ENCODE peak calls at places on chromosomes 16 and 17, in six cellular contexts. Z is pancreas, V is psoas muscle, Q is tibial artery, P is vagina, B is AG10803. X is an unnamed sample.

GRCh38 chr16:88815227-88815626 is 3.5 kb upstream of the APRT start:
- DNase-seq in Z (no peak), V (no peak), Q (no peak), P (no peak), B (no peak), X (no peak)

GRCh38 chr16:3485097-3485470 is 10.2 kb downstream of the C16orf90 start:
- DNase-seq in Z (no peak), V (no peak), Q (no peak), P (no peak), B (no peak), X (no peak)

GRCh38 chr16:62077998-62078397 is 41.8 kb upstream of the CDH8 start:
- DNase-seq in Z (no peak), V (no peak), Q (no peak), P (no peak), B (peak; percentile 1), X (no peak)

GRCh38 chr16:4654387-4654901 is 29.8 kb downstream of the MGRN1 start:
- DNase-seq in Z (peak; percentile 49), V (no peak), Q (no peak), P (no peak), B (no peak), X (no peak)

GRCh38 chr17:63841350-63842172 is 924 bp downstream of the SMARCD2 start:
- DNase-seq in Z (peak; percentile 70), V (peak; percentile 58), Q (peak; percentile 72), P (no peak), B (peak; percentile 43), X (peak; percentile 44)

GRCh38 chr17:43536236-43537088 is 9.7 kb downstream of the ETV4 start:
- DNase-seq in Z (no peak), V (no peak), Q (no peak), P (no peak), B (peak; percentile 79), X (peak; percentile 57)

GRCh38 chr16:56842133-56842532 is 22.9 kb upstream of the SLC12A3 start:
- DNase-seq in Z (no peak), V (no peak), Q (no peak), P (no peak), B (no peak), X (no peak)

GRCh38 chr17:66678827-66679226 is 156.1 kb upstream of the CACNG5 start:
- DNase-seq in Z (no peak), V (no peak), Q (no peak), P (peak; percentile 22), B (no peak), X (no peak)

GRCh38 chr16:73173396-73173795 is 125.5 kb upstream of the ZFHX3 start:
- DNase-seq in Z (no peak), V (no peak), Q (peak; percentile 35), P (no peak), B (peak; percentile 25), X (peak; percentile 60)

GRCh38 chr17:39738568-39738901 is 797 bp downstream of the GRB7 start:
- DNase-seq in Z (peak; percentile 72), V (no peak), Q (no peak), P (no peak), B (no peak), X (no peak)

GRCh38 chr16:3902731-3903130 is 22.2 kb upstream of the CREBBP start:
- DNase-seq in Z (no peak), V (no peak), Q (no peak), P (no peak), B (no peak), X (no peak)

GRCh38 chr16:2468725-2469398 is 2.2 kb upstream of the NTN3 start:
- DNase-seq in Z (no peak), V (no peak), Q (no peak), P (no peak), B (no peak), X (no peak)

GRCh38 chr16:66250686-66251405 is 115.6 kb upstream of the CDH5 start:
- DNase-seq in Z (no peak), V (peak; percentile 81), Q (peak; percentile 87), P (no peak), B (peak; percentile 73), X (peak; percentile 60)

GRCh38 chr16:67013823-67014640 is 14.9 kb upstream of the CBFB start:
- DNase-seq in Z (peak; percentile 38), V (peak; percentile 85), Q (peak; percentile 73), P (no peak), B (peak; percentile 54), X (peak; percentile 73)

GRCh38 chr17:30375661-30376060 is 3.1 kb upstream of the CPD start:
- DNase-seq in Z (no peak), V (no peak), Q (no peak), P (no peak), B (no peak), X (no peak)

GRCh38 chr17:9512323-9513168 is 63.1 kb downstream of the STX8 start:
- DNase-seq in Z (no peak), V (no peak), Q (no peak), P (no peak), B (peak; percentile 41), X (peak; percentile 50)

GRCh38 chr17:31657876-31658275 is 201.2 kb downstream of the COPRS start:
- DNase-seq in Z (no peak), V (no peak), Q (no peak), P (no peak), B (no peak), X (no peak)

GRCh38 chr17:79556263-79556662 is 54.6 kb downstream of the RBFOX3 start:
- DNase-seq in Z (no peak), V (no peak), Q (no peak), P (no peak), B (no peak), X (no peak)

GRCh38 chr16:46908540-46909372 is 24.6 kb downstream of the GPT2 start:
- DNase-seq in Z (no peak), V (no peak), Q (peak; percentile 33), P (no peak), B (peak; percentile 54), X (peak; percentile 79)

GRCh38 chr17:27326585-27326984 is 32.7 kb downstream of the WSB1 start:
- DNase-seq in Z (no peak), V (no peak), Q (no peak), P (peak; percentile 5), B (no peak), X (no peak)

GRCh38 chr17:68498479-68499326 is 13.5 kb upstream of the PRKAR1A start:
- DNase-seq in Z (peak; percentile 34), V (no peak), Q (no peak), P (no peak), B (no peak), X (no peak)

GRCh38 chr17:68495081-68495480 is 17.1 kb upstream of the PRKAR1A start:
- DNase-seq in Z (no peak), V (no peak), Q (no peak), P (no peak), B (no peak), X (no peak)

GRCh38 chr17:68501074-68501473 is 11.2 kb upstream of the PRKAR1A start:
- DNase-seq in Z (no peak), V (no peak), Q (no peak), P (no peak), B (no peak), X (no peak)

GRCh38 chr17:68499587-68499986 is 12.6 kb upstream of the PRKAR1A start:
- DNase-seq in Z (no peak), V (no peak), Q (no peak), P (no peak), B (no peak), X (no peak)

DNA sequence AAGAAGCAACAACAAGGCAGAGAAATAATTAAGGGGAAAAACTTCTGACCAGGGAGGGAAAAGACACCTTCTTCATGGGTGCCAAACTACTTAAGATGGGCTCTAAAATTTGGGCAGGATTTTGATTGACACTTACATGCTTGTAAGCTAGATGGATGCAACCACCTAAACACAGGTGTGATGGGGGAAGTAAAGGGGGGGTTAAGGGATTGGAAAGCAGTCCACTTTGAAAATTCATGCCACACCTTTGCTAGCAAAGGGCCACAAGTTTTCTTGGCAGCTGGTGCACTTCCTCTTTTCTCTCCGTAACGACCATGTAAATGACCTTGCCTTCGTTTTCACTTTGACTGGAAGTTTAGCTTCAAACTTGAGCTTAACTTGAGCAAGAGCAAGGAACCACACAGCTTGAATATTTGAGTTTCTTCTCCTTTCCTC is 14.3 kb upstream of the PRKAR1A start:
- DNase-seq in Z (no peak), V (no peak), Q (no peak), P (no peak), B (no peak), X (no peak)
- H3K4me3 ChIP-seq in Z (no peak overlapping the region), V (no peak overlapping the region), Q (no peak overlapping the region), P (no peak overlapping the region), B (no peak overlapping the region), X (no peak overlapping the region)

GRCh38 chr16:90046971-90047713 is 27.9 kb upstream of the DBNDD1 start:
- DNase-seq in Z (peak; percentile 78), V (peak; percentile 60), Q (peak; percentile 60), P (no peak), B (peak; percentile 34), X (peak; percentile 73)
- TF ChIP-seq CTCF in Z (no peak), V (no peak), Q (no peak), P (no peak), B (no peak), X (no peak)

GRCh38 chr16:68644715-68645493 is at the start of gene CDH3:
- DNase-seq in Z (peak; percentile 54), V (no peak), Q (no peak), P (no peak), B (no peak), X (peak; percentile 33)
- H3K4me3 ChIP-seq in Z (peak within 1 kb of the TSS; percentile 55), V (no peak within 1 kb of the TSS), Q (peak within 1 kb of the TSS; percentile 3), P (peak within 1 kb of the TSS; percentile 42), B (no peak within 1 kb of the TSS), X (peak within 1 kb of the TSS; percentile 31)

DNA sequence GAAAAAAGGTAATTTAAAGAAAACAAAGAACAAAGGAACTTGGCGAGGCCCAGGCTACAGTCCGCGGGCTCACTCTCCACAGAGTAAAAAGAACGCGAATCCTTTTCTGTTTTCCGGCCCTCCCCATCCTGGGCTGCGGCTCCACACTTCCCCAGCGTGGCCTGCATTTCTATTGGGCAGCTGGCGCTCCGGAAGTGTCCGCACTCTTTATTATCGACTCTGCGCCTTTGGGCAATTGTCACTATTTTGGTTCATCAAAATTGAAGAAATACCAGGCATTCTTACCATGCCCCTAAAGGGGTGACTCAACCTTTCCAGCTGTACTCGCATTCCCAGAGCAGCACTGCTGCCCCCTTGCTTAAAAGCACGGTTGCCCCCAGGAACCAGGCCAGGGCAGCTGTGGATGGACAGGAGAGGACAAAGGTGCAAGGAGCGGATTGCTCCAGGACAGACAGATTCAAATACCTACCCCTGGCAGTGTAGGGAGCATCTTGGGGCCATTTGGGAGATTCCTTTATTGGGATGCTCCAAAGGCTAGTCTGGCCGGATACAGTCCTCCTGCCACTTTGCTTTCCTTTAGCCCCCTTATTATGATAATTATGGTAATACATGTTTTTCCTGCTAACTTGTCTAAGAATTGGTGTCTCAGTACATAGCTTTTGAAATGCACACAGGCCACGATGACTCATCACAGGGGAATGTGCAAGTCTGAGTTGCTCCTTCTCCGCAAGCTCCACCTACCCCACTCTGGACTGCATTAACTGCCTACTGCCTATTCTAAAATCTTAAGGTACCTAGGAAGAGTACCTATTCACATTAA is 985 bp upstream of the SLFN12 start:
- DNase-seq in Z (peak; percentile 79), V (peak; percentile 67), Q (peak; percentile 79), P (no peak), B (peak; percentile 99), X (peak; percentile 99)
- TF ChIP-seq CTCF in Z (no peak), V (no peak), Q (no peak), P (no peak), B (peak; percentile 54), X (peak; percentile 35)

X was measured in foreskin fibroblast.